ENCODE peak calls at places on chromosomes 11 and 22, in five cellular contexts. One of them, this sample, is unnamed.

GRCh38 chr11:109304159-109304558 is 117.8 kb upstream of the C11orf87 start:
- DNase-seq in A549: no peak
- DNase-seq in H1: no peak
- DNase-seq in WTC11: no peak
- DNase-seq in HepG2: no peak
- DNase-seq in this sample: no peak

GRCh38 chr11:66956689-66957290 is 1.4 kb downstream of the PC start:
- DNase-seq in A549: no peak
- DNase-seq in H1: no peak
- DNase-seq in WTC11: no peak
- DNase-seq in HepG2: peak
- DNase-seq in this sample: no peak

GRCh38 chr11:109424893-109425292 is 2.9 kb downstream of the C11orf87 start:
- DNase-seq in A549: no peak
- DNase-seq in H1: peak
- DNase-seq in WTC11: peak
- DNase-seq in HepG2: peak
- DNase-seq in this sample: no peak

GRCh38 chr11:22491826-22492225 is 133.8 kb downstream of the FANCF start:
- DNase-seq in A549: no peak
- DNase-seq in H1: no peak
- DNase-seq in WTC11: peak
- DNase-seq in HepG2: no peak
- DNase-seq in this sample: no peak

GRCh38 chr11:76215946-76216345 is 9.6 kb upstream of the WNT11 start:
- DNase-seq in A549: no peak
- DNase-seq in H1: no peak
- DNase-seq in WTC11: no peak
- DNase-seq in HepG2: no peak
- DNase-seq in this sample: no peak

GRCh38 chr22:25027959-25028840 is 75.7 kb downstream of the KIAA1671 start:
- DNase-seq in A549: peak
- DNase-seq in H1: no peak
- DNase-seq in WTC11: peak
- DNase-seq in HepG2: no peak
- DNase-seq in this sample: peak

GRCh38 chr11:23931443-23931842 is 565.4 kb upstream of the LUZP2 start:
- DNase-seq in A549: no peak
- DNase-seq in H1: no peak
- DNase-seq in WTC11: no peak
- DNase-seq in HepG2: no peak
- DNase-seq in this sample: no peak

GRCh38 chr11:10633261-10633660 is 60.3 kb downstream of the IRAG1 start:
- DNase-seq in A549: no peak
- DNase-seq in H1: no peak
- DNase-seq in WTC11: no peak
- DNase-seq in HepG2: no peak
- DNase-seq in this sample: no peak

GRCh38 chr22:37639070-37639760 is at the start of gene SH3BP1:
- DNase-seq in A549: no peak
- DNase-seq in H1: no peak
- DNase-seq in WTC11: peak
- DNase-seq in HepG2: peak
- DNase-seq in this sample: no peak

GRCh38 chr11:6427516-6427915 is 8.6 kb upstream of the APBB1 start:
- DNase-seq in A549: no peak
- DNase-seq in H1: no peak
- DNase-seq in WTC11: no peak
- DNase-seq in HepG2: no peak
- DNase-seq in this sample: no peak

GRCh38 chr11:70467196-70468085 is 69.1 kb downstream of the CTTN start:
- DNase-seq in A549: peak
- DNase-seq in H1: no peak
- DNase-seq in WTC11: peak
- DNase-seq in HepG2: peak
- DNase-seq in this sample: peak

GRCh38 chr11:78080818-78081495 is 1.3 kb upstream of the NDUFC2 start:
- DNase-seq in A549: no peak
- DNase-seq in H1: no peak
- DNase-seq in WTC11: no peak
- DNase-seq in HepG2: peak
- DNase-seq in this sample: peak

GRCh38 chr11:31340903-31341572 is 28.5 kb downstream of the DCDC1 start:
- DNase-seq in A549: peak
- DNase-seq in H1: peak
- DNase-seq in WTC11: peak
- DNase-seq in HepG2: peak
- DNase-seq in this sample: peak

GRCh38 chr11:76172583-76172982 is 33.7 kb downstream of the WNT11 start:
- DNase-seq in A549: no peak
- DNase-seq in H1: no peak
- DNase-seq in WTC11: no peak
- DNase-seq in HepG2: no peak
- DNase-seq in this sample: no peak

DNA sequence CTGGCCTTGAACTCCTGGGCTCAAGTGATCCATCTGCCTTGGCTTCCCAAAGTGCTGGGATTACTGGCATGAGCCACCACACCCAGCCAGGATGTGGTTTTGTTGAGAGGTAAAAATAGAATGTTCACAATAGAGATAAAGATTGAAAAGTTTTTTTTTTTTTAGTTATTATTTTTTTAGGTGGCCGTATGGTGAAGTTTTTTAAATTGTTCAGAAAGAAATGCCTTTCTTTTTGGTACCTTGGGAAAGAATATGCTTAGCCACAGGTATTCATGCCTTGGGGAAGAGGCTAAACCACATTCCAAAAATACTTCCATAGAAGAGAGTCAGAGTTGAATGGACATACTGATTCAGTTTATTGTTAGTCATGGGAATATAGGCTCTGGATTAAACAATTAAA is 143.4 kb downstream of the C11orf91 start:
- DNase-seq in A549: no peak
- DNase-seq in H1: no peak
- DNase-seq in WTC11: no peak
- DNase-seq in HepG2: no peak
- DNase-seq in this sample: no peak
- TF ChIP-seq JUN in A549: no peak
- TF ChIP-seq JUN in H1: no peak
- TF ChIP-seq JUN in WTC11: no peak
- TF ChIP-seq JUN in HepG2: no peak
- TF ChIP-seq JUN in this sample: no peak

DNA sequence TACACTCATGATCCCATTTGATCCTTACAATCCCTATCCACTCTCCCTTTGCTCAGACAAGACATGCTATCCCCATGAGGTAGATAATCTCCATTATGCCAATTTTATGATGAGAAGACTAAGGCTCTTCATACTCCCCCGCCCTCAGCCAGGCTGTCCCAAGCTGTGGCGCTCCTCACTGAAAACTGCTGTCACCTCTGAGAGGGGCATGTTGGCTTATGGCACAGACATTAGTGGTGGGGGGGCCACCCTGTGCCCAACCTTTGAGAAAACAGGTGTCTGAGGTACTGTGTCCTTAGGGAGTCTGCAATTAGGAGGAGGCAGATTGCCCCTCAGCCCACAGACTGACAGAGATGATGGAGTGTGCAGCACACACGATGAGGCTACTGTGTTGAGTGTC is 2.4 kb downstream of the DDTL start:
- DNase-seq in A549: no peak
- DNase-seq in H1: no peak
- DNase-seq in WTC11: no peak
- DNase-seq in HepG2: no peak
- DNase-seq in this sample: no peak
- TF ChIP-seq JUN in A549: no peak
- TF ChIP-seq JUN in H1: no peak
- TF ChIP-seq JUN in WTC11: no peak
- TF ChIP-seq JUN in HepG2: no peak
- TF ChIP-seq JUN in this sample: no peak

GRCh38 chr11:17405232-17406005 is 17.0 kb upstream of the KCNJ11 start:
- DNase-seq in A549: peak
- DNase-seq in H1: no peak
- DNase-seq in WTC11: peak
- DNase-seq in HepG2: peak
- DNase-seq in this sample: no peak
- TF ChIP-seq JUN in A549: no peak
- TF ChIP-seq JUN in H1: no peak
- TF ChIP-seq JUN in WTC11: no peak
- TF ChIP-seq JUN in HepG2: no peak
- TF ChIP-seq JUN in this sample: no peak

GRCh38 chr11:117792241-117792640 is 4.8 kb downstream of the DSCAML1 start:
- DNase-seq in A549: no peak
- DNase-seq in H1: no peak
- DNase-seq in WTC11: no peak
- DNase-seq in HepG2: no peak
- DNase-seq in this sample: no peak
- TF ChIP-seq JUN in A549: no peak
- TF ChIP-seq JUN in H1: no peak
- TF ChIP-seq JUN in WTC11: no peak
- TF ChIP-seq JUN in HepG2: no peak
- TF ChIP-seq JUN in this sample: no peak